ENCODE peak calls at places on chromosomes 13 and 19, in five cellular contexts. A, Q, C, V and X are unnamed samples. For H3K9me3, the result is how much of the 10 kb centered on the place peaks cover.

GRCh38 chr19:10544753-10545251 is 1.1 kb downstream of the ATG4D start:
- DNase-seq in V (no peak), C (no peak), A (no peak), Q (no peak), X (peak)

GRCh38 chr13:41648314-41648935 is 191.1 kb downstream of the RGCC start:
- DNase-seq in A (no peak), V (no peak), C (peak), Q (no peak), X (no peak)

GRCh38 chr13:41244555-41244954 is 18.8 kb downstream of the MTRF1 start:
- DNase-seq in A (no peak), V (no peak), C (peak), Q (no peak), X (no peak)

GRCh38 chr19:18221815-18222725 is 4.2 kb downstream of the PDE4C start:
- DNase-seq in C (no peak), A (no peak), Q (no peak), V (no peak), X (no peak)

GRCh38 chr13:28954810-28955209 is 134.7 kb downstream of the MTUS2 start:
- DNase-seq in C (no peak), Q (no peak), A (no peak), V (no peak), X (no peak)

GRCh38 chr19:996051-996838 is 4.0 kb upstream of the GRIN3B start:
- DNase-seq in V (no peak), Q (no peak), C (peak), A (peak), X (no peak)

GRCh38 chr13:110506859-110507566 is 54.5 kb downstream of the RAB20 start:
- DNase-seq in Q (peak), V (peak), C (peak), A (peak), X (no peak)

GRCh38 chr13:94433055-94433947 is 46.2 kb downstream of the DCT start:
- DNase-seq in Q (no peak), A (no peak), C (peak), V (no peak), X (no peak)

GRCh38 chr13:94322925-94323324 is 156.6 kb downstream of the DCT start:
- DNase-seq in A (no peak), V (no peak), Q (no peak), C (no peak), X (no peak)

GRCh38 chr13:108663710-108664109 is 34.3 kb downstream of the MYO16 start:
- DNase-seq in V (no peak), Q (no peak), A (no peak), C (no peak), X (no peak)

GRCh38 chr19:41189425-41190065 is 3.5 kb upstream of the CYP2S1 start:
- DNase-seq in C (peak), Q (no peak), A (no peak), V (no peak), X (no peak)

GRCh38 chr19:47545061-47545948 is 27.6 kb downstream of the ZNF541 start:
- DNase-seq in V (peak), Q (no peak), A (no peak), C (no peak), X (no peak)

GRCh38 chr13:68697551-68697950 is 1410.1 kb upstream of the ATXN8OS start:
- DNase-seq in V (no peak), A (no peak), Q (no peak), C (no peak), X (no peak)

GRCh38 chr13:112204881-112205327 is 138.0 kb downstream of the SOX1 start:
- DNase-seq in Q (no peak), A (no peak), V (no peak), C (no peak), X (no peak)

GRCh38 chr13:98476106-98476505 is 100.8 kb downstream of the STK24 start:
- DNase-seq in Q (no peak), A (no peak), C (peak), V (no peak), X (no peak)

GRCh38 chr19:18479964-18480723 is 41.7 kb downstream of the ELL start:
- DNase-seq in A (peak), C (peak), Q (peak), V (peak), X (peak)

GRCh38 chr13:44930907-44931676 is 58.2 kb downstream of the NUFIP1 start:
- DNase-seq in A (no peak), V (no peak), Q (no peak), C (peak), X (no peak)

GRCh38 chr13:79386125-79386822 is 19.8 kb downstream of the RBM26 start:
- DNase-seq in Q (no peak), C (no peak), A (no peak), V (no peak), X (no peak)

GRCh38 chr13:49561064-49561410 is 24.3 kb downstream of the RCBTB1 start:
- DNase-seq in A (no peak), C (peak), Q (no peak), V (no peak), X (no peak)

GRCh38 chr13:98370806-98371553 is 193.9 kb upstream of the RNF113B start:
- DNase-seq in C (peak), A (no peak), V (no peak), Q (peak), X (no peak)

GRCh38 chr13:112113355-112113754 is 46.4 kb downstream of the SOX1 start:
- DNase-seq in A (no peak), Q (no peak), V (no peak), C (no peak), X (no peak)

GRCh38 chr13:95536629-95537241 is 15.8 kb upstream of the CLDN10 start:
- DNase-seq in Q (no peak), C (peak), A (no peak), V (no peak), X (no peak)

GRCh38 chr13:19845758-19846157 is 17.7 kb downstream of the ZMYM5 start:
- DNase-seq in Q (no peak), V (no peak), C (peak), A (no peak), X (no peak)

DNA sequence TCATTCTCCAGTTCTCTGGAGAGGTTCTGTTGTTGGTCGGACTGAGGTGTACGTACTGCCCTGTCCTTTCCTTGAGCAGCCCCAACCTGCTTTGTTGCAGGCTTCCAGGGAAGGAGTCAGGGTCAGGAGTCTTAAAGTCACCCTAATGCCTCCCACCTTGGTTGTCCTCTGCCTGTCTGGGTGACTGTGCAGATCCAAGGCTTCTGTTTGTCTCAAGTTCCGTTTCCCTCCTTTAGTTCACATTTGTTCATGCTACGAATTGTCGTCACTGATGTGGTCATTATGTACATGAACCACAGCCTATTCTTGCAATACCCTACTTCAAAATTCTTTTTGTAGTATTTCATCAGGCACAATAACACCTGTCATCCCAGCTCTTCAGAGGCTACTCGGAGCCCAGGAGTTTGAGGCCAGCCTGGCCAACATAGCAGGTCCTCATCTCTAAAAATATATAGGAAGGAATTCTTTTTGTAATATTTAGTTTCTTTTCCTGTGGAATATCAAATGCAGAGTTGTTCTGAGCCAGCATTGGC is 7.4 kb downstream of the ZNF586 start:
- DNase-seq in A (no peak), C (no peak), Q (no peak), V (no peak), X (no peak)
- H3K9me3 ChIP-seq in A (half or more), C (under half), Q (under half), V (under half), X (half or more)

DNA sequence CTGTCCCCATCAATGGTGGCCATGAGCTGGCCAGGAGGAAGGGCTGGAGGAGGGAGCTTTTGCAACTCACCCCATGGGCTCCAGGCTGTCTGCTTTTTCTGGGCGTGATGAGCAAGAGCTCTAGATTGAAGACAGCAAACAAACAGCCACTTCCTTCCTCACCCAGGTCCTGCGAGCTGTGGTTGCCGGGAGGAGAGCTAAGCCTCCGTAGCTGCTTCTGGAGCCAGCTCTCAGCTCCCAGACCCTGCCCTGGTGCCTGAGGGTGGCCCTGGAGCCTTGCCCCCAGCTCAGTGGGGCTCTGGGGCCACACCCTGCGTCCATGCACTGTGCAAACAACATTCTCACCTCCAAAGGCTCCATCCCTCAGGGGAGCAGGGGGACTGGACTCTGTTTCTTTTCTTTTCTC is 6.2 kb downstream of the MYO1F start:
- DNase-seq in V (no peak), Q (peak), A (no peak), C (peak), X (peak)
- H3K27ac ChIP-seq in V (no peak), Q (no peak), A (no peak), C (no peak), X (peak)

DNA sequence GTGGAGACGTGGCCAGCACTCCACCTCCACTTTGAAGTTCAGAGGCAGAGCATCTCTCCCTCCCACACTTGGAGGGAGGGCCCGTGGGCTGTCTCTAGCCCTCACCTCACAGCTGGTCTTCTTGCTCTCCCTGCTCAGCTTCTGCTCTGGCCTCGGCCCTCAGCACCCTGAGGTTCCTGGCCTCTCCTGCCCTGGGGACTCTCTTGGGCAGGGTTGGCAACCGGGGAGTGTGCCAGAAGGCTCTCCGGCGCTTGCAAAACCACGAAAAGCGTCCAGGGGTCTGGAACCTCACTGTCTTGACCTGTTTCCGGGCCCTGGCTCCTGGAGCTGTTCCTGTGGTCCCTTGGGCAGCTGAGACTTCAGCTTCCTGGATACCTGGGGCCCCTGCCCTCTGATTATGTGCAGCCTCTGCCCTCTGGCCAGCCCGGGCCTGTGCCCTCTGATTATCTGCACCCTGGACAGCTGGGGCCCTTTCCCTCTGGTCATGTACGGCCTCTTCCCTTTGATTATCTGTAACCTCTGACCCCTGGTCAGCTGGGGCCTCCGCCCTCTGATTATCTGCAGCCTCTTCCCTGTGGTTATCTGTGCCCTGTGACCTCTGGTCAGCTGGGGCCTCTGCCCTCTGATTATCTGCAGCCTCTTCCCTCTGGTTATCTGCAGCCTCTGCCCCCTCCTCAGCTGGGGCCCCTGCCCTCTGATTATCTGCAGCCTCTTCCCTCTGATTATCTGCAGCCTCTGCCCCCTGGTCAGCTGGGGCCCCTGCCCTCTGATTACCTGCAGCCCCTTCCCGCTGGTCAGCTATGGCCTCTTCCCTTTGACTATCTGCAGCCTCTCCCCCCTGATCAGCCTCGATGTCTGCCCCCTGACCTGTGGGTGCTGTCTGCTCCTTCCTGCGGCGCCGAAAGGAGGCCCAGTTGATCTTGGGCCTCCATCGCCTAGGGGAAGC is 2.0 kb downstream of the CCDC8 start:
- DNase-seq in A (no peak), Q (no peak), V (no peak), C (no peak), X (peak)
- H3K4me3 ChIP-seq in A (peak), Q (peak), V (peak), C (peak), X (peak)

DNA sequence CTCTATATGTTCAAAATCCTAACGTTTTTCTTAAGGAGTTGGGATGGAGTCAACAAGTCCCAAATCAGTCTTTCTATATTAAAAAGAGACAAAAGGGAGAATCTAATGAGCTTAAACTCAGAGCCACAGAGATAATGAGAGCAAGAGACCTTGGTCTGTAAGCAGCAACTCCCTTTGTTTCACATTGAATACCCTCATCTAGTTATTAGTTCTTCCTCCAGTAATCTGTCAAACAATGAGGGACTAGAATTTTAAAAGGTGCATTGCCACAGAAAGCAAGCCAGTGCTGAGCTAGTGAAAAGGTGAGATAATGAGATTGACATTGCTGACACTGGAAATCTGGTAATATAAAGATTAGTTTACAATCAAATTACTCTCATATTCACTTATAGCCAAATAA is 718.6 kb downstream of the DACH1 start:
- DNase-seq in A (no peak), Q (no peak), C (no peak), V (no peak), X (no peak)
- H3K9me3 ChIP-seq in A (under half), Q (under half), C (under half), V (under half), X (under half)

GRCh38 chr19:55487884-55488687 is at the start of gene SSC5D:
- DNase-seq in Q (no peak), C (peak), V (no peak), A (no peak), X (peak)
- H3K27ac ChIP-seq in Q (peak), C (peak), V (no peak), A (peak), X (peak)

DNA sequence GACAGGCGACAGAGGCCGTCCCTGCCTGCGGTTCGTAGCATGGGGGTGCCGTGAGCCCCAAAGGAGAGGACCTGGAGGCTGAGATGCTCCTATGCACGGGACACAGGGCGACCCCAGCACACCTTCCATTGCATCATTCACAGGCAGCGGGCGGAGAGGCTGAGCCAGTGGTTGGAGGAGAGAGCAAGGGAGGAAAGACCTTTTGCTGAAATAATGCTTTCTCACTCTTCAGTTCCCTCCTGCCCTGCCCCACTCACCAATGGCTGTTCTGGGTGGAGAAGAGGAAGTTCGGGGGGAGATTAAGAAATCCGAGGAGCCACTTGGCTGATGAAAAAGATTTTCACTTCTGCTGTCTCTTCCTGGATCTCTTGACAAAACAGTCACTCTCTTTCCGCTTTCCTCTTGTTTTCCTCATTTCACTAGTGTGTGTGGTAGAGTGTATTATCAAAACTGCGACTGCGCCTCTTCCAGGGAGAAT is at the start of gene NLRP12:
- DNase-seq in Q (peak), A (no peak), V (no peak), C (peak), X (peak)
- H3K4me3 ChIP-seq in Q (no peak), A (no peak), V (no peak), C (no peak), X (no peak)

GRCh38 chr19:7971553-7972520 is 28.4 kb upstream of the TIMM44 start:
- DNase-seq in A (no peak), C (no peak), Q (no peak), V (no peak), X (no peak)
- H3K9me3 ChIP-seq in A (under half), C (under half), Q (under half), V (under half), X (under half)